ENCODE peak calls at places on chromosomes 13 and 19, in six cellular contexts. O is stimulated activated CD4-positive, alpha-beta T cell treated with anti-CD3 and anti-CD28 coated beads, Interleukin-1b, Interleukin-23, amount 100 ng/mL, for 24 hours; I is posterior cingulate gyrus; W is GM13977; C is fibroblast of lung; F is C1 segment of cervical spinal cord. V is an unnamed sample.

GRCh38 chr19:543912-544608 is at the start of gene GZMM:
- DNase-seq in W (no peak), C (no peak), I (no peak), O (no peak), F (no peak), V (no peak)

GRCh38 chr13:50941146-50941545 is 31.6 kb downstream of the RNASEH2B start:
- DNase-seq in O (no peak), C (no peak), W (no peak), F (no peak), I (no peak), V (no peak)

GRCh38 chr13:63901630-63902029 is 2486.0 kb upstream of the PCDH20 start:
- DNase-seq in W (no peak), I (peak), O (no peak), C (no peak), F (no peak), V (no peak)

GRCh38 chr19:40695881-40696280 is 5.4 kb upstream of the NUMBL start:
- DNase-seq in W (no peak), I (no peak), F (no peak), O (no peak), C (no peak), V (no peak)

GRCh38 chr19:47633516-47633915 is 24.6 kb downstream of the BICRA start:
- DNase-seq in I (no peak), W (no peak), O (no peak), F (no peak), C (no peak), V (no peak)

GRCh38 chr13:34816543-34816942 is 125.5 kb upstream of the NBEA start:
- DNase-seq in W (no peak), I (no peak), C (peak), O (no peak), F (no peak), V (no peak)

GRCh38 chr13:90156390-90156789 is 1191.1 kb upstream of the MIR17HG start:
- DNase-seq in O (no peak), W (no peak), I (no peak), C (no peak), F (no peak), V (no peak)

GRCh38 chr19:435707-436412 is 25.0 kb downstream of the SHC2 start:
- DNase-seq in F (no peak), O (no peak), W (no peak), I (peak), C (no peak), V (no peak)

GRCh38 chr13:109541081-109541480 is 245.3 kb downstream of the IRS2 start:
- DNase-seq in W (no peak), O (no peak), F (no peak), C (no peak), I (no peak), V (no peak)

GRCh38 chr13:37651891-37652290 is 53.3 kb upstream of the POSTN start:
- DNase-seq in F (no peak), C (no peak), I (no peak), O (no peak), W (no peak), V (no peak)

GRCh38 chr19:40366697-40367561 is 18.4 kb downstream of the PLD3 start:
- DNase-seq in C (peak), F (no peak), I (peak), W (no peak), O (no peak), V (no peak)

GRCh38 chr19:19405919-19406877 is 723 bp downstream of the GATAD2A start:
- DNase-seq in F (peak), W (peak), I (peak), O (peak), C (peak), V (no peak)

GRCh38 chr19:11028146-11028545 is 61.1 kb upstream of the LDLR start:
- DNase-seq in I (no peak), W (no peak), O (no peak), C (no peak), F (no peak), V (no peak)

GRCh38 chr19:54439174-54439851 is 9.7 kb upstream of the LENG8 start:
- DNase-seq in W (no peak), C (peak), O (no peak), F (peak), I (peak), V (no peak)

GRCh38 chr19:10816691-10817090 is 19.3 kb downstream of the TMED1 start:
- DNase-seq in O (no peak), C (no peak), F (no peak), I (no peak), W (no peak), V (no peak)

GRCh38 chr13:48043789-48044503 is 6.4 kb downstream of the NUDT15 start:
- DNase-seq in C (peak), F (no peak), I (no peak), W (no peak), O (no peak), V (no peak)

V was measured in kidney epithelial cell.